ENCODE peak calls at places on chromosome 19, in ten cellular contexts. G is stomach; Z is stimulated activated CD4-positive, alpha-beta T cell treated with anti-CD3 and anti-CD28 coated beads, Interleukin-15, amount 100 ng/mL, for 1 hour; C is activated CD8-positive, alpha-beta memory T cell treated with anti-CD3 and anti-CD28 coated beads for 1 hour; U is G401; A is fibroblast of mammary gland; R is neural crest cell; N is mucosa of descending colon; P is uterus; J is NCI-H345. D is an unnamed sample.

GRCh38 chr19:48896191-48896720 is 2.3 kb downstream of the TULP2 start:
- DNase-seq in J (no peak), R (peak), Z (no peak), C (no peak), G (no peak), U (peak), N (peak), A (peak), P (peak), D (no peak)

GRCh38 chr19:49642488-49643035 is 553 bp downstream of the SCAF1 start:
- DNase-seq in R (no peak), Z (no peak), C (no peak), U (no peak), A (no peak), P (no peak), J (no peak), N (peak), G (no peak), D (no peak)

GRCh38 chr19:5128932-5129389 is 160.0 kb downstream of the KDM4B start:
- DNase-seq in P (peak), N (no peak), J (no peak), C (no peak), U (peak), Z (no peak), A (no peak), R (no peak), G (peak), D (no peak)

GRCh38 chr19:56014765-56015164 is 28.2 kb downstream of the NLRP5 start:
- DNase-seq in J (no peak), Z (no peak), R (no peak), G (no peak), N (no peak), P (no peak), A (no peak), U (no peak), C (no peak), D (no peak)

GRCh38 chr19:12365094-12365371 is 450 bp downstream of the ZNF442 start:
- DNase-seq in J (no peak), G (peak), A (peak), Z (no peak), U (peak), C (no peak), P (peak), N (no peak), R (no peak), D (no peak)

GRCh38 chr19:36115453-36116343 is at the start of gene TBCB:
- DNase-seq in G (peak), C (peak), U (no peak), J (no peak), N (peak), A (peak), Z (peak), P (peak), R (no peak), D (peak)

GRCh38 chr19:23802290-23802689 is 43.6 kb upstream of the ZNF681 start:
- DNase-seq in G (no peak), Z (no peak), N (no peak), R (no peak), A (no peak), U (no peak), J (no peak), C (no peak), P (no peak), D (no peak)

GRCh38 chr19:17052439-17052838 is 22.8 kb downstream of the HAUS8 start:
- DNase-seq in P (peak), G (peak), J (no peak), Z (no peak), N (no peak), U (peak), A (peak), C (no peak), R (peak), D (no peak)

GRCh38 chr19:42961119-42961518 is 24.1 kb upstream of the PSG7 start:
- DNase-seq in J (no peak), U (no peak), P (no peak), R (no peak), N (no peak), G (no peak), Z (no peak), C (no peak), A (no peak), D (no peak)

GRCh38 chr19:24033308-24033961 is 53.6 kb upstream of the ZNF254 start:
- DNase-seq in C (peak), U (peak), Z (peak), P (peak), R (peak), A (peak), G (peak), J (peak), N (peak), D (peak)

GRCh38 chr19:14916848-14917247 is 24.4 kb upstream of the OR7C2 start:
- DNase-seq in C (no peak), N (no peak), J (no peak), U (peak), G (no peak), A (no peak), R (no peak), P (no peak), Z (no peak), D (no peak)

GRCh38 chr19:40284501-40285352 is at the start of gene AKT2:
- DNase-seq in Z (peak), C (peak), A (peak), P (peak), J (peak), R (peak), G (no peak), N (no peak), U (no peak), D (peak)

GRCh38 chr19:4543444-4543843 is 3.6 kb upstream of the LRG1 start:
- DNase-seq in G (no peak), U (no peak), Z (no peak), N (no peak), J (no peak), C (no peak), A (no peak), P (no peak), R (no peak), D (no peak)

GRCh38 chr19:13843104-13843921 is 33.6 kb upstream of the NANOS3 start:
- DNase-seq in N (peak), R (no peak), U (no peak), Z (no peak), P (peak), J (peak), A (no peak), C (no peak), G (peak), D (no peak)

GRCh38 chr19:30004403-30004802 is 62.4 kb downstream of the URI1 start:
- DNase-seq in Z (no peak), N (no peak), P (no peak), C (no peak), G (no peak), A (no peak), J (no peak), R (no peak), U (no peak), D (no peak)

GRCh38 chr19:49486710-49487276 is 615 bp upstream of the RPL13A start:
- DNase-seq in Z (no peak), G (no peak), N (no peak), P (no peak), U (no peak), J (no peak), C (no peak), R (no peak), A (no peak), D (no peak)

GRCh38 chr19:13764821-13765394 is 586 bp downstream of the MRI1 start:
- DNase-seq in U (no peak), G (peak), P (no peak), C (no peak), R (peak), N (peak), J (no peak), A (no peak), Z (no peak), D (no peak)

GRCh38 chr19:33622809-33623511 is 1.2 kb downstream of the CHST8 start:
- DNase-seq in R (no peak), U (peak), C (no peak), P (no peak), A (no peak), G (no peak), J (no peak), N (no peak), Z (no peak), D (no peak)

GRCh38 chr19:38830039-38830733 is 1.4 kb downstream of the ECH1 start:
- DNase-seq in C (no peak), P (no peak), A (peak), G (no peak), J (no peak), Z (no peak), N (no peak), R (no peak), U (no peak), D (no peak)

GRCh38 chr19:4360641-4361151 is 17.3 kb downstream of the MPND start:
- DNase-seq in U (peak), A (no peak), P (no peak), G (no peak), Z (no peak), N (no peak), J (no peak), R (no peak), C (no peak), D (no peak)

GRCh38 chr19:18464646-18465045 is 26.7 kb upstream of the ISYNA1 start:
- DNase-seq in N (peak), J (peak), R (no peak), G (peak), C (no peak), P (peak), Z (no peak), A (peak), U (peak), D (no peak)

GRCh38 chr19:4633140-4633967 is 6.0 kb upstream of the TNFAIP8L1 start:
- DNase-seq in N (peak), Z (no peak), P (no peak), U (peak), J (peak), R (peak), A (peak), G (peak), C (no peak), D (no peak)

GRCh38 chr19:44653977-44654784 is 10.5 kb downstream of the PVR start:
- DNase-seq in N (peak), G (peak), R (peak), A (peak), Z (peak), J (no peak), U (peak), C (peak), P (peak), D (no peak)

GRCh38 chr19:55080915-55081772 is 5.5 kb downstream of the EPS8L1 start:
- DNase-seq in A (peak), G (peak), R (peak), J (peak), U (peak), Z (peak), N (peak), C (peak), P (no peak), D (no peak)

GRCh38 chr19:5948697-5949564 is 29.0 kb downstream of the RANBP3 start:
- DNase-seq in N (no peak), G (no peak), Z (no peak), R (no peak), U (peak), J (no peak), P (no peak), A (no peak), C (no peak), D (no peak)

GRCh38 chr19:54281008-54281728 is at the start of gene LILRB2:
- DNase-seq in N (no peak), P (no peak), A (no peak), Z (no peak), J (no peak), U (no peak), G (no peak), C (no peak), R (no peak), D (no peak)

GRCh38 chr19:50669319-50670101 is 20.3 kb downstream of the C19orf81 start:
- DNase-seq in Z (no peak), A (peak), R (peak), J (no peak), N (peak), C (no peak), P (no peak), G (peak), U (peak), D (no peak)

GRCh38 chr19:49801966-49802661 is 11.0 kb downstream of the FUZ start:
- DNase-seq in A (peak), Z (no peak), R (peak), U (peak), G (peak), N (peak), J (no peak), C (no peak), P (peak), D (peak)

GRCh38 chr19:58181902-58182576 is 822 bp upstream of the ZNF274 start:
- DNase-seq in Z (peak), J (no peak), P (no peak), R (peak), G (peak), C (peak), A (peak), U (peak), N (peak), D (no peak)

GRCh38 chr19:3061214-3062161 is 807 bp downstream of the TLE5 start:
- DNase-seq in P (peak), J (peak), A (no peak), R (no peak), U (no peak), N (peak), C (peak), G (peak), Z (peak), D (no peak)

GRCh38 chr19:33895366-33895765 is 98.7 kb downstream of the KCTD15 start:
- DNase-seq in N (no peak), U (no peak), C (no peak), R (no peak), G (no peak), A (no peak), J (no peak), P (no peak), Z (no peak), D (no peak)